ENCODE peak calls at places on chromosomes 16 and 17, in six cellular contexts. One of them, this sample, is unnamed.

GRCh38 chr16:29729116-29729521 is 16.7 kb downstream of the C16orf54 start:
- DNase-seq in NCI-H69: peak; percentile 86
- DNase-seq in heart right ventricle: peak; percentile 14
- DNase-seq in testis: no peak
- DNase-seq in neural crest cell: no peak
- DNase-seq in GM03348: peak; percentile 65
- DNase-seq in this sample: no peak

GRCh38 chr16:58038219-58038641 is 12.7 kb downstream of the MMP15 start:
- DNase-seq in NCI-H69: no peak
- DNase-seq in heart right ventricle: no peak
- DNase-seq in testis: no peak
- DNase-seq in neural crest cell: no peak
- DNase-seq in GM03348: no peak
- DNase-seq in this sample: no peak

GRCh38 chr16:24847358-24847664 is 1.5 kb downstream of the SLC5A11 start:
- DNase-seq in NCI-H69: no peak
- DNase-seq in heart right ventricle: no peak
- DNase-seq in testis: no peak
- DNase-seq in neural crest cell: no peak
- DNase-seq in GM03348: no peak
- DNase-seq in this sample: no peak

GRCh38 chr17:16287563-16288027 is 65.7 kb downstream of the CENPV start:
- DNase-seq in NCI-H69: no peak
- DNase-seq in heart right ventricle: no peak
- DNase-seq in testis: no peak
- DNase-seq in neural crest cell: no peak
- DNase-seq in GM03348: peak; percentile 79
- DNase-seq in this sample: no peak

GRCh38 chr16:65218348-65218747 is 96.5 kb upstream of the CDH11 start:
- DNase-seq in NCI-H69: no peak
- DNase-seq in heart right ventricle: no peak
- DNase-seq in testis: no peak
- DNase-seq in neural crest cell: no peak
- DNase-seq in GM03348: no peak
- DNase-seq in this sample: no peak

GRCh38 chr16:80806957-80807356 is 2.6 kb upstream of the CDYL2 start:
- DNase-seq in NCI-H69: no peak
- DNase-seq in heart right ventricle: no peak
- DNase-seq in testis: no peak
- DNase-seq in neural crest cell: no peak
- DNase-seq in GM03348: peak; percentile 18
- DNase-seq in this sample: peak; percentile 31

GRCh38 chr16:2498085-2498484 is 15.7 kb upstream of the ATP6V0C start:
- DNase-seq in NCI-H69: no peak
- DNase-seq in heart right ventricle: no peak
- DNase-seq in testis: no peak
- DNase-seq in neural crest cell: no peak
- DNase-seq in GM03348: no peak
- DNase-seq in this sample: no peak

GRCh38 chr16:12614662-12615278 is 188.9 kb downstream of the CPPED1 start:
- DNase-seq in NCI-H69: no peak
- DNase-seq in heart right ventricle: no peak
- DNase-seq in testis: no peak
- DNase-seq in neural crest cell: no peak
- DNase-seq in GM03348: no peak
- DNase-seq in this sample: no peak

GRCh38 chr17:64399071-64399766 is 8.6 kb upstream of the PECAM1 start:
- DNase-seq in NCI-H69: no peak
- DNase-seq in heart right ventricle: no peak
- DNase-seq in testis: no peak
- DNase-seq in neural crest cell: no peak
- DNase-seq in GM03348: no peak
- DNase-seq in this sample: no peak

GRCh38 chr17:19336938-19337711 is 25.4 kb downstream of the B9D1 start:
- DNase-seq in NCI-H69: no peak
- DNase-seq in heart right ventricle: no peak
- DNase-seq in testis: no peak
- DNase-seq in neural crest cell: no peak
- DNase-seq in GM03348: no peak
- DNase-seq in this sample: no peak

GRCh38 chr17:27466748-27467375 is 10.6 kb downstream of the KSR1 start:
- DNase-seq in NCI-H69: no peak
- DNase-seq in heart right ventricle: peak; percentile 28
- DNase-seq in testis: no peak
- DNase-seq in neural crest cell: no peak
- DNase-seq in GM03348: no peak
- DNase-seq in this sample: no peak

GRCh38 chr16:9489823-9490467 is 398.5 kb downstream of the HAPSTR1 start:
- DNase-seq in NCI-H69: peak; percentile 36
- DNase-seq in heart right ventricle: peak; percentile 46
- DNase-seq in testis: peak; percentile 67
- DNase-seq in neural crest cell: no peak
- DNase-seq in GM03348: no peak
- DNase-seq in this sample: no peak

GRCh38 chr16:86215979-86216585 is 294.2 kb upstream of the FOXF1 start:
- DNase-seq in NCI-H69: no peak
- DNase-seq in heart right ventricle: no peak
- DNase-seq in testis: no peak
- DNase-seq in neural crest cell: no peak
- DNase-seq in GM03348: no peak
- DNase-seq in this sample: no peak

GRCh38 chr16:81405702-81406113 is 38.9 kb upstream of the CMIP start:
- DNase-seq in NCI-H69: no peak
- DNase-seq in heart right ventricle: no peak
- DNase-seq in testis: no peak
- DNase-seq in neural crest cell: no peak
- DNase-seq in GM03348: peak; percentile 92
- DNase-seq in this sample: peak; percentile 76

GRCh38 chr17:80805032-80805751 is 186.4 kb upstream of the CHMP6 start:
- DNase-seq in NCI-H69: no peak
- DNase-seq in heart right ventricle: no peak
- DNase-seq in testis: no peak
- DNase-seq in neural crest cell: no peak
- DNase-seq in GM03348: no peak
- DNase-seq in this sample: no peak

GRCh38 chr16:24717411-24717810 is 12.0 kb upstream of the TNRC6A start:
- DNase-seq in NCI-H69: no peak
- DNase-seq in heart right ventricle: no peak
- DNase-seq in testis: peak; percentile 62
- DNase-seq in neural crest cell: no peak
- DNase-seq in GM03348: no peak
- DNase-seq in this sample: peak; percentile 30

GRCh38 chr16:25707982-25708583 is 16.3 kb downstream of the HS3ST4 start:
- DNase-seq in NCI-H69: peak; percentile 9
- DNase-seq in heart right ventricle: no peak
- DNase-seq in testis: peak; percentile 61
- DNase-seq in neural crest cell: no peak
- DNase-seq in GM03348: no peak
- DNase-seq in this sample: no peak

GRCh38 chr16:58814348-58814801 is 80.3 kb upstream of the GOT2 start:
- DNase-seq in NCI-H69: peak; percentile 31
- DNase-seq in heart right ventricle: peak; percentile 23
- DNase-seq in testis: peak; percentile 56
- DNase-seq in neural crest cell: peak; percentile 57
- DNase-seq in GM03348: peak; percentile 86
- DNase-seq in this sample: peak; percentile 55

This sample was measured in MG63.